ENCODE peak calls at places on chromosomes 11 and 22, in five cellular contexts. One of them, this sample, is unnamed.

GRCh38 chr11:66728760-66729385 is at the start of gene SPTBN2:
- DNase-seq in germinal center: no peak
- DNase-seq in GDM1: no peak
- DNase-seq in PC-3: peak; percentile 48
- DNase-seq in NCI-H2171 treated with DMSO at 0.1 percent for 48 hours: peak; percentile 73
- DNase-seq in this sample: peak; percentile 36

GRCh38 chr11:120869516-120870011 is 154.3 kb upstream of the TBCEL start:
- DNase-seq in NCI-H2171 treated with DMSO at 0.1 percent for 48 hours: no peak
- DNase-seq in GDM1: no peak
- DNase-seq in PC-3: no peak
- DNase-seq in germinal center: no peak
- DNase-seq in this sample: no peak

GRCh38 chr11:107780775-107781174 is 68.9 kb upstream of the SLN start:
- DNase-seq in germinal center: no peak
- DNase-seq in PC-3: peak; percentile 63
- DNase-seq in GDM1: no peak
- DNase-seq in NCI-H2171 treated with DMSO at 0.1 percent for 48 hours: peak; percentile 4
- DNase-seq in this sample: peak; percentile 26

GRCh38 chr11:59943996-59944395 is 5.8 kb downstream of the OOSP1 start:
- DNase-seq in germinal center: no peak
- DNase-seq in NCI-H2171 treated with DMSO at 0.1 percent for 48 hours: no peak
- DNase-seq in PC-3: peak; percentile 4
- DNase-seq in GDM1: no peak
- DNase-seq in this sample: no peak

GRCh38 chr11:46237248-46238077 is 40.0 kb upstream of the CREB3L1 start:
- DNase-seq in NCI-H2171 treated with DMSO at 0.1 percent for 48 hours: peak; percentile 50
- DNase-seq in PC-3: peak; percentile 83
- DNase-seq in germinal center: peak; percentile 44
- DNase-seq in GDM1: no peak
- DNase-seq in this sample: no peak

GRCh38 chr11:134478176-134478575 is 66.1 kb upstream of the B3GAT1 start:
- DNase-seq in GDM1: no peak
- DNase-seq in NCI-H2171 treated with DMSO at 0.1 percent for 48 hours: no peak
- DNase-seq in PC-3: no peak
- DNase-seq in germinal center: no peak
- DNase-seq in this sample: no peak

GRCh38 chr11:96390403-96390830 is 604 bp downstream of the JRKL start:
- DNase-seq in germinal center: no peak
- DNase-seq in GDM1: no peak
- DNase-seq in PC-3: no peak
- DNase-seq in NCI-H2171 treated with DMSO at 0.1 percent for 48 hours: no peak
- DNase-seq in this sample: no peak

GRCh38 chr11:64356498-64357411 is 2.2 kb upstream of the RPS6KA4 start:
- DNase-seq in PC-3: peak; percentile 79
- DNase-seq in GDM1: peak; percentile 16
- DNase-seq in germinal center: no peak
- DNase-seq in NCI-H2171 treated with DMSO at 0.1 percent for 48 hours: peak; percentile 66
- DNase-seq in this sample: peak; percentile 88

GRCh38 chr11:129854229-129854805 is 38.7 kb downstream of the TMEM45B start:
- DNase-seq in PC-3: peak; percentile 42
- DNase-seq in germinal center: no peak
- DNase-seq in GDM1: no peak
- DNase-seq in NCI-H2171 treated with DMSO at 0.1 percent for 48 hours: no peak
- DNase-seq in this sample: no peak

GRCh38 chr11:120603071-120603470 is 91.5 kb downstream of the GRIK4 start:
- DNase-seq in germinal center: no peak
- DNase-seq in NCI-H2171 treated with DMSO at 0.1 percent for 48 hours: no peak
- DNase-seq in PC-3: no peak
- DNase-seq in GDM1: no peak
- DNase-seq in this sample: no peak

GRCh38 chr11:61333638-61334433 is 808 bp downstream of the TKFC start:
- DNase-seq in NCI-H2171 treated with DMSO at 0.1 percent for 48 hours: no peak
- DNase-seq in PC-3: no peak
- DNase-seq in GDM1: peak; percentile 5
- DNase-seq in germinal center: no peak
- DNase-seq in this sample: no peak

GRCh38 chr11:7538023-7538422 is 24.2 kb downstream of the PPFIBP2 start:
- DNase-seq in GDM1: no peak
- DNase-seq in NCI-H2171 treated with DMSO at 0.1 percent for 48 hours: no peak
- DNase-seq in PC-3: no peak
- DNase-seq in germinal center: no peak
- DNase-seq in this sample: no peak

GRCh38 chr11:12587333-12587997 is 86.8 kb upstream of the TEAD1 start:
- DNase-seq in germinal center: no peak
- DNase-seq in PC-3: peak; percentile 91
- DNase-seq in NCI-H2171 treated with DMSO at 0.1 percent for 48 hours: no peak
- DNase-seq in GDM1: no peak
- DNase-seq in this sample: no peak

GRCh38 chr11:15627560-15627959 is 512.8 kb downstream of the INSC start:
- DNase-seq in NCI-H2171 treated with DMSO at 0.1 percent for 48 hours: no peak
- DNase-seq in GDM1: no peak
- DNase-seq in PC-3: peak; percentile 2
- DNase-seq in germinal center: no peak
- DNase-seq in this sample: no peak

GRCh38 chr11:78045851-78046485 is 17.7 kb upstream of the THRSP start:
- DNase-seq in PC-3: peak; percentile 90
- DNase-seq in NCI-H2171 treated with DMSO at 0.1 percent for 48 hours: peak; percentile 79
- DNase-seq in germinal center: peak; percentile 80
- DNase-seq in GDM1: peak; percentile 56
- DNase-seq in this sample: peak; percentile 75

GRCh38 chr22:46050451-46050845 is 73.5 kb upstream of the WNT7B start:
- DNase-seq in NCI-H2171 treated with DMSO at 0.1 percent for 48 hours: no peak
- DNase-seq in PC-3: no peak
- DNase-seq in GDM1: no peak
- DNase-seq in germinal center: no peak
- DNase-seq in this sample: no peak

GRCh38 chr11:44766112-44766971 is 39.6 kb downstream of the TSPAN18 start:
- DNase-seq in germinal center: no peak
- DNase-seq in GDM1: no peak
- DNase-seq in PC-3: no peak
- DNase-seq in NCI-H2171 treated with DMSO at 0.1 percent for 48 hours: no peak
- DNase-seq in this sample: no peak

GRCh38 chr11:10481567-10482349 is 26.7 kb downstream of the AMPD3 start:
- DNase-seq in PC-3: no peak
- DNase-seq in NCI-H2171 treated with DMSO at 0.1 percent for 48 hours: no peak
- DNase-seq in GDM1: no peak
- DNase-seq in germinal center: no peak
- DNase-seq in this sample: no peak

GRCh38 chr11:31826530-31827438 is 15.7 kb upstream of the PAX6 start:
- DNase-seq in PC-3: no peak
- DNase-seq in NCI-H2171 treated with DMSO at 0.1 percent for 48 hours: no peak
- DNase-seq in GDM1: no peak
- DNase-seq in germinal center: no peak
- DNase-seq in this sample: no peak

GRCh38 chr22:42769574-42770447 is 49.1 kb upstream of the A4GALT start:
- DNase-seq in germinal center: peak; percentile 85
- DNase-seq in GDM1: no peak
- DNase-seq in NCI-H2171 treated with DMSO at 0.1 percent for 48 hours: no peak
- DNase-seq in PC-3: no peak
- DNase-seq in this sample: peak; percentile 33

GRCh38 chr11:74282863-74283484 is 28.5 kb downstream of the P4HA3 start:
- DNase-seq in PC-3: no peak
- DNase-seq in germinal center: no peak
- DNase-seq in GDM1: no peak
- DNase-seq in NCI-H2171 treated with DMSO at 0.1 percent for 48 hours: no peak
- DNase-seq in this sample: no peak

GRCh38 chr11:44199298-44199697 is 103.8 kb downstream of the EXT2 start:
- DNase-seq in NCI-H2171 treated with DMSO at 0.1 percent for 48 hours: no peak
- DNase-seq in GDM1: no peak
- DNase-seq in PC-3: no peak
- DNase-seq in germinal center: no peak
- DNase-seq in this sample: no peak

GRCh38 chr11:108693852-108694251 is 29.0 kb downstream of the DDX10 start:
- DNase-seq in PC-3: peak; percentile 68
- DNase-seq in germinal center: no peak
- DNase-seq in NCI-H2171 treated with DMSO at 0.1 percent for 48 hours: no peak
- DNase-seq in GDM1: no peak
- DNase-seq in this sample: no peak

GRCh38 chr11:66749091-66749490 is 20.1 kb upstream of the SPTBN2 start:
- DNase-seq in GDM1: no peak
- DNase-seq in germinal center: no peak
- DNase-seq in NCI-H2171 treated with DMSO at 0.1 percent for 48 hours: no peak
- DNase-seq in PC-3: peak; percentile 98
- DNase-seq in this sample: no peak

GRCh38 chr11:17972987-17973386 is 39.9 kb downstream of the SERGEF start:
- DNase-seq in NCI-H2171 treated with DMSO at 0.1 percent for 48 hours: peak; percentile 13
- DNase-seq in PC-3: peak; percentile 35
- DNase-seq in GDM1: no peak
- DNase-seq in germinal center: no peak
- DNase-seq in this sample: peak; percentile 21

GRCh38 chr11:125274774-125275173 is 110.2 kb downstream of the PKNOX2 start:
- DNase-seq in NCI-H2171 treated with DMSO at 0.1 percent for 48 hours: no peak
- DNase-seq in PC-3: no peak
- DNase-seq in germinal center: no peak
- DNase-seq in GDM1: no peak
- DNase-seq in this sample: no peak

GRCh38 chr11:60803273-60803936 is 18.3 kb downstream of the MS4A10 start:
- DNase-seq in PC-3: no peak
- DNase-seq in germinal center: no peak
- DNase-seq in NCI-H2171 treated with DMSO at 0.1 percent for 48 hours: no peak
- DNase-seq in GDM1: no peak
- DNase-seq in this sample: no peak

GRCh38 chr11:131767421-131767820 is 397.0 kb downstream of the NTM start:
- DNase-seq in GDM1: no peak
- DNase-seq in germinal center: no peak
- DNase-seq in PC-3: no peak
- DNase-seq in NCI-H2171 treated with DMSO at 0.1 percent for 48 hours: no peak
- DNase-seq in this sample: no peak

GRCh38 chr22:48453171-48453570 is 1374.5 kb downstream of the BRD1 start:
- DNase-seq in GDM1: no peak
- DNase-seq in PC-3: no peak
- DNase-seq in NCI-H2171 treated with DMSO at 0.1 percent for 48 hours: no peak
- DNase-seq in germinal center: no peak
- DNase-seq in this sample: no peak

GRCh38 chr11:73001615-73002014 is 140.5 kb downstream of the FCHSD2 start:
- DNase-seq in germinal center: no peak
- DNase-seq in PC-3: no peak
- DNase-seq in GDM1: no peak
- DNase-seq in NCI-H2171 treated with DMSO at 0.1 percent for 48 hours: peak; percentile 88
- DNase-seq in this sample: no peak

GRCh38 chr11:70323811-70324210 is 53.3 kb downstream of the PPFIA1 start:
- DNase-seq in germinal center: no peak
- DNase-seq in PC-3: no peak
- DNase-seq in GDM1: no peak
- DNase-seq in NCI-H2171 treated with DMSO at 0.1 percent for 48 hours: no peak
- DNase-seq in this sample: no peak

GRCh38 chr22:30036656-30037055 is 43.6 kb upstream of the HORMAD2 start:
- DNase-seq in NCI-H2171 treated with DMSO at 0.1 percent for 48 hours: no peak
- DNase-seq in GDM1: no peak
- DNase-seq in germinal center: no peak
- DNase-seq in PC-3: peak; percentile 52
- DNase-seq in this sample: no peak

GRCh38 chr11:36744375-36745168 is 146.5 kb upstream of the RAG2 start:
- DNase-seq in GDM1: peak; percentile 53
- DNase-seq in NCI-H2171 treated with DMSO at 0.1 percent for 48 hours: peak; percentile 1
- DNase-seq in germinal center: peak; percentile 29
- DNase-seq in PC-3: peak; percentile 66
- DNase-seq in this sample: peak; percentile 73

GRCh38 chr22:23431337-23432072 is 148.6 kb downstream of the IGLL1 start:
- DNase-seq in GDM1: no peak
- DNase-seq in PC-3: peak; percentile 2
- DNase-seq in germinal center: no peak
- DNase-seq in NCI-H2171 treated with DMSO at 0.1 percent for 48 hours: no peak
- DNase-seq in this sample: no peak

GRCh38 chr11:113014262-113014661 is 53.0 kb downstream of the NCAM1 start:
- DNase-seq in PC-3: no peak
- DNase-seq in germinal center: no peak
- DNase-seq in GDM1: no peak
- DNase-seq in NCI-H2171 treated with DMSO at 0.1 percent for 48 hours: peak; percentile 99
- DNase-seq in this sample: no peak

This sample was measured in NAMALWA.